ENCODE peak calls at places on chromosomes 7 and 10, in four cellular contexts. F is mesenchymal stem cell, O is neuronal stem cell, W is trophoblast cell. N is an unnamed sample.

GRCh38 chr10:71783917-71784678 is 10.8 kb upstream of the VSIR start:
- DNase-seq in F (no peak), O (no peak), W (no peak), N (no peak)

GRCh38 chr7:2497500-2498336 is 21.5 kb upstream of the GRIFIN start:
- DNase-seq in F (no peak), O (no peak), W (no peak), N (no peak)

GRCh38 chr7:21944616-21945373 is 904 bp downstream of the CDCA7L start:
- DNase-seq in F (peak), O (peak), W (peak), N (peak)

GRCh38 chr7:76358053-76358477 is 726 bp downstream of the YWHAG start:
- DNase-seq in F (peak), O (peak), W (no peak), N (no peak)

GRCh38 chr10:71633935-71634334 is 85.6 kb downstream of the C10orf105 start:
- DNase-seq in F (no peak), O (no peak), W (no peak), N (no peak)

GRCh38 chr7:142301923-142302550 is 44.2 kb upstream of the PRSS58 start:
- DNase-seq in F (no peak), O (no peak), W (no peak), N (no peak)

GRCh38 chr7:105589221-105590077 is 8.2 kb upstream of the EFCAB10 start:
- DNase-seq in F (peak), O (peak), W (peak), N (no peak)

GRCh38 chr10:77531441-77532001 is 106.1 kb downstream of the KCNMA1 start:
- DNase-seq in F (peak), O (no peak), W (peak), N (no peak)

GRCh38 chr7:138872576-138872975 is 74.6 kb upstream of the ATP6V0A4 start:
- DNase-seq in F (no peak), O (no peak), W (peak), N (no peak)

GRCh38 chr7:74012842-74013249 is 15.1 kb upstream of the ELN start:
- DNase-seq in F (peak), O (no peak), W (no peak), N (no peak)

GRCh38 chr7:9407816-9408215 is 974.4 kb downstream of the NXPH1 start:
- DNase-seq in F (peak), O (no peak), W (peak), N (no peak)

GRCh38 chr10:72322280-72323058 is 32.2 kb downstream of the DNAJB12 start:
- DNase-seq in F (peak), O (no peak), W (peak), N (no peak)

GRCh38 chr10:36725581-36726520 is 399.5 kb upstream of the ANKRD30A start:
- DNase-seq in F (peak), O (peak), W (peak), N (peak)

GRCh38 chr10:16964571-16965241 is 147.5 kb upstream of the RSU1 start:
- DNase-seq in F (peak), O (no peak), W (no peak), N (no peak)
- H4K91ac ChIP-seq in F (peak), O (peak), W (no peak), N (no peak)

DNA sequence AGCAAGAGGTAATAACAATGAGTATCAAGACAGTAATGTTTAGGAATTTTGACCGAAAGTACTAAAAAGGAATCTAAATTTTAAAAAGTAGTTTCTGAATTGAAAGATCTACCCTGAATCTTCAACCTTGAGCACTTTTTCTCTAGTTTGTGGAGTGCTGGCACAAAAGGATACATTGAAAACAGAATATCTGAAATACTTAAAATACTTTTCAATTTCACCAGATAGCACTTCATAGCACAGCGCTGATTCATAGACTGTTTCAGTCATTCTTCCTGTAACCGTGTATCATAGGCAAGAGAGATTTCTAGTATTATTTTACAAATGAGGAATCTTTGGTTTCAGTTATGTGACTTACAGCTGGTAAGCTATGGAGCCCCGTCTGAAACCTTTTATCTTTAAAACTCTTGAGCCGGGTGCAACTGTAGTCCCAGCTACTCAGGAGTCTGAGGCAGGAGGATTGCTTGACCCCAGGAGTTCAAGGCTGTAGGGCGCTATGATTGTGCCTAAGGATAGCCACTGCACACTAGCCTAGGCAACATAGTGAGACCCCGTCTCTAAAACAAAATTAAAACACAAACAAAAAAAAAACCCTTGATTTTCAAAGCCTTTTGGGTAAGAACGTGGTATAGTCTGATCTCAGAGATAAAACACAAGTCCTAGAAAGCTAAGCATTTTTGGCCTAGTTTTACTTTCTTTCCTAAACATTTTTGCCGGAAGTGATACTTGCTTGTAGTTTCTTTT is 35.1 kb downstream of the FHIP2A start:
- DNase-seq in F (peak), O (no peak), W (peak), N (no peak)
- H4K91ac ChIP-seq in F (no peak), O (no peak), W (no peak), N (no peak)

DNA sequence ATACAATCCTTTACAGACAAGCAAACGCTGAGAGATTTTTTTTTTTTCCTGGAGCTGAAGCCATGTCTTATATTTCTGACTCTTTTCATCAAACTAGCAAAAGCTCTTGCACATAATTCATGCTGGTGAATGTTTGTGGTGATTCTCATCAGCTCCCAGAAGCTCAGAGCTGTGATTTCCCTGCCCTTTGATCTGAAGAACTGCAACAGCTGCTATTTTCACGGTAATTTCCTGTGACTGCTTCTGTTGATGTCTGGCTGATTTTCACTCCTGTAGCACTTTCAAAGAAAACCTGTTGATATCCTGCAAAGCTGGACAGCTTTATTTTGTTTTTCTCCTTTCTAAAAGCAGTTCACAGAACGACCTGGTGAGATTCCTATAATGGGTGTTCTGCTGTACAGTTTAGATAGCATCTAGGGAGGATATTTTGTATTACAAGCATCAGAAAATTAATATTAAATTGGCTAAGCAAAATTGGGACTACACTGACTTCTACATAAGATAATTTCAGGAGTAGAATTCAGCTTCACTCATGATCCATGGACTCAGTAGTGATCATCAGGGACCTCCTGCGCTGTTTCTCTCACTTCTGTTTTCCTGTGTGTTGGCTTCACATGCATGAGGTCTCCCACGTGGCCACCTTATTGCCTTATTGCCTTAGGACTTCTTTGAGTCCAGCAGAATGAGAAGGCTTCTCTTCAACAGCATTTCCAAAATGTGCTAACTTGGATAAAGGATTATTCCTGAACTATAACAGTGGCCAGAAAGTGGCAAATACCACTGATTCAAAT is 1111.6 kb upstream of the SORCS1 start:
- DNase-seq in F (no peak), O (no peak), W (no peak), N (no peak)
- H4K91ac ChIP-seq in F (no peak), O (no peak), W (no peak), N (no peak)

GRCh38 chr10:21929070-21929469 is 74.5 kb downstream of the DNAJC1 start:
- DNase-seq in F (peak), O (no peak), W (peak), N (no peak)
- H4K91ac ChIP-seq in F (no peak), O (no peak), W (no peak), N (no peak)

GRCh38 chr10:69804775-69805174 is 3.1 kb downstream of the COL13A1 start:
- DNase-seq in F (no peak), O (no peak), W (no peak), N (no peak)

GRCh38 chr10:69809318-69809717 is 7.6 kb downstream of the COL13A1 start:
- DNase-seq in F (no peak), O (no peak), W (no peak), N (no peak)

GRCh38 chr10:69807696-69808095 is 6.0 kb downstream of the COL13A1 start:
- DNase-seq in F (peak), O (no peak), W (no peak), N (no peak)

GRCh38 chr10:69806266-69806665 is 4.6 kb downstream of the COL13A1 start:
- DNase-seq in F (no peak), O (no peak), W (no peak), N (no peak)

GRCh38 chr10:69807122-69807521 is 5.4 kb downstream of the COL13A1 start:
- DNase-seq in F (peak), O (no peak), W (no peak), N (no peak)
- H4K91ac ChIP-seq in F (no peak), O (no peak), W (no peak), N (no peak)